ENCODE peak calls at places on chromosomes 11 and 22, in eight cellular contexts. One of them, this sample, is unnamed. For H3K4me1, the result is how much of the 10 kb centered on the place peaks cover.

GRCh38 chr11:122604626-122605025 is 50.9 kb upstream of the UBASH3B start:
- DNase-seq in adrenal gland: no peak
- DNase-seq in right lobe of liver: no peak
- DNase-seq in GM12878: no peak
- DNase-seq in A549: no peak
- DNase-seq in kidney: no peak
- DNase-seq in lung: no peak
- DNase-seq in mammary epithelial cell: no peak
- DNase-seq in this sample: no peak

GRCh38 chr11:69700278-69701140 is 3.3 kb downstream of the FGF19 start:
- DNase-seq in mammary epithelial cell: no peak
- DNase-seq in adrenal gland: peak
- DNase-seq in kidney: peak
- DNase-seq in lung: peak
- DNase-seq in right lobe of liver: peak
- DNase-seq in GM12878: no peak
- DNase-seq in A549: peak
- DNase-seq in this sample: no peak

GRCh38 chr11:58629857-58630256 is 7.4 kb downstream of the CNTF start:
- DNase-seq in GM12878: no peak
- DNase-seq in right lobe of liver: no peak
- DNase-seq in A549: peak
- DNase-seq in adrenal gland: peak
- DNase-seq in mammary epithelial cell: peak
- DNase-seq in kidney: no peak
- DNase-seq in lung: no peak
- DNase-seq in this sample: no peak

GRCh38 chr11:61429346-61429690 is 457 bp downstream of the CPSF7 start:
- DNase-seq in lung: no peak
- DNase-seq in right lobe of liver: peak
- DNase-seq in adrenal gland: peak
- DNase-seq in A549: peak
- DNase-seq in mammary epithelial cell: peak
- DNase-seq in kidney: no peak
- DNase-seq in GM12878: no peak
- DNase-seq in this sample: no peak

GRCh38 chr22:42820075-42820763 is 36.9 kb downstream of the ARFGAP3 start:
- DNase-seq in lung: no peak
- DNase-seq in kidney: no peak
- DNase-seq in A549: no peak
- DNase-seq in right lobe of liver: no peak
- DNase-seq in mammary epithelial cell: peak
- DNase-seq in adrenal gland: peak
- DNase-seq in GM12878: no peak
- DNase-seq in this sample: no peak

GRCh38 chr22:40421082-40421350 is 50.6 kb downstream of the SGSM3 start:
- DNase-seq in A549: no peak
- DNase-seq in kidney: no peak
- DNase-seq in right lobe of liver: no peak
- DNase-seq in lung: no peak
- DNase-seq in GM12878: no peak
- DNase-seq in mammary epithelial cell: no peak
- DNase-seq in adrenal gland: no peak
- DNase-seq in this sample: no peak

GRCh38 chr11:16191852-16192240 is 164.5 kb downstream of the SOX6 start:
- DNase-seq in A549: no peak
- DNase-seq in right lobe of liver: no peak
- DNase-seq in mammary epithelial cell: no peak
- DNase-seq in adrenal gland: no peak
- DNase-seq in GM12878: no peak
- DNase-seq in kidney: no peak
- DNase-seq in lung: no peak
- DNase-seq in this sample: no peak

GRCh38 chr11:31803813-31804438 is 7.2 kb downstream of the PAX6 start:
- DNase-seq in A549: no peak
- DNase-seq in kidney: no peak
- DNase-seq in mammary epithelial cell: no peak
- DNase-seq in adrenal gland: no peak
- DNase-seq in right lobe of liver: no peak
- DNase-seq in GM12878: no peak
- DNase-seq in lung: no peak
- DNase-seq in this sample: no peak

GRCh38 chr11:61747389-61748285 is 4.8 kb upstream of the MYRF start:
- DNase-seq in lung: peak
- DNase-seq in right lobe of liver: peak
- DNase-seq in adrenal gland: peak
- DNase-seq in A549: peak
- DNase-seq in GM12878: no peak
- DNase-seq in mammary epithelial cell: peak
- DNase-seq in kidney: peak
- DNase-seq in this sample: peak

GRCh38 chr11:33257160-33257896 is at the start of gene HIPK3:
- DNase-seq in right lobe of liver: peak
- DNase-seq in adrenal gland: peak
- DNase-seq in mammary epithelial cell: peak
- DNase-seq in GM12878: no peak
- DNase-seq in A549: peak
- DNase-seq in kidney: peak
- DNase-seq in lung: peak
- DNase-seq in this sample: peak

GRCh38 chr11:36033936-36034335 is 90.1 kb downstream of the LDLRAD3 start:
- DNase-seq in right lobe of liver: no peak
- DNase-seq in kidney: no peak
- DNase-seq in A549: no peak
- DNase-seq in mammary epithelial cell: no peak
- DNase-seq in lung: no peak
- DNase-seq in GM12878: no peak
- DNase-seq in adrenal gland: no peak
- DNase-seq in this sample: no peak

GRCh38 chr11:120750647-120751419 is 239.3 kb downstream of the GRIK4 start:
- DNase-seq in GM12878: no peak
- DNase-seq in mammary epithelial cell: no peak
- DNase-seq in right lobe of liver: no peak
- DNase-seq in lung: no peak
- DNase-seq in kidney: no peak
- DNase-seq in adrenal gland: no peak
- DNase-seq in A549: no peak
- DNase-seq in this sample: no peak

GRCh38 chr11:71102251-71102995 is 150.0 kb downstream of the SHANK2 start:
- DNase-seq in right lobe of liver: no peak
- DNase-seq in adrenal gland: no peak
- DNase-seq in GM12878: no peak
- DNase-seq in A549: no peak
- DNase-seq in mammary epithelial cell: no peak
- DNase-seq in lung: no peak
- DNase-seq in kidney: no peak
- DNase-seq in this sample: no peak

GRCh38 chr11:6319001-6319878 is 1.1 kb downstream of the CAVIN3 start:
- DNase-seq in mammary epithelial cell: peak
- DNase-seq in A549: peak
- DNase-seq in adrenal gland: peak
- DNase-seq in kidney: peak
- DNase-seq in GM12878: no peak
- DNase-seq in right lobe of liver: peak
- DNase-seq in lung: peak
- DNase-seq in this sample: no peak

GRCh38 chr11:86161373-86162255 is 82.9 kb upstream of the EED start:
- DNase-seq in right lobe of liver: no peak
- DNase-seq in adrenal gland: no peak
- DNase-seq in lung: no peak
- DNase-seq in mammary epithelial cell: no peak
- DNase-seq in A549: no peak
- DNase-seq in GM12878: no peak
- DNase-seq in kidney: no peak
- DNase-seq in this sample: no peak

GRCh38 chr11:65111159-65111536 is 524 bp upstream of the TM7SF2 start:
- DNase-seq in right lobe of liver: no peak
- DNase-seq in GM12878: no peak
- DNase-seq in adrenal gland: no peak
- DNase-seq in mammary epithelial cell: no peak
- DNase-seq in kidney: no peak
- DNase-seq in A549: no peak
- DNase-seq in lung: no peak
- DNase-seq in this sample: no peak

GRCh38 chr22:23767303-23767672 is 484 bp downstream of the CHCHD10 start:
- DNase-seq in right lobe of liver: no peak
- DNase-seq in adrenal gland: no peak
- DNase-seq in mammary epithelial cell: no peak
- DNase-seq in GM12878: no peak
- DNase-seq in A549: no peak
- DNase-seq in kidney: no peak
- DNase-seq in lung: no peak
- DNase-seq in this sample: no peak

GRCh38 chr22:23760056-23760455 is 2.7 kb upstream of the C22orf15 start:
- DNase-seq in right lobe of liver: no peak
- DNase-seq in mammary epithelial cell: no peak
- DNase-seq in adrenal gland: no peak
- DNase-seq in kidney: no peak
- DNase-seq in A549: no peak
- DNase-seq in GM12878: no peak
- DNase-seq in lung: no peak
- DNase-seq in this sample: no peak

GRCh38 chr22:23762866-23763578 is at the start of gene C22orf15:
- DNase-seq in kidney: no peak
- DNase-seq in A549: no peak
- DNase-seq in adrenal gland: no peak
- DNase-seq in mammary epithelial cell: no peak
- DNase-seq in lung: no peak
- DNase-seq in right lobe of liver: no peak
- DNase-seq in GM12878: no peak
- DNase-seq in this sample: no peak

GRCh38 chr22:23764931-23765881 is 2.4 kb downstream of the C22orf15 start:
- DNase-seq in right lobe of liver: no peak
- DNase-seq in kidney: no peak
- DNase-seq in adrenal gland: no peak
- DNase-seq in mammary epithelial cell: no peak
- DNase-seq in GM12878: no peak
- DNase-seq in lung: no peak
- DNase-seq in A549: no peak
- DNase-seq in this sample: no peak

GRCh38 chr22:23763579-23764331 is 965 bp downstream of the C22orf15 start:
- DNase-seq in right lobe of liver: no peak
- DNase-seq in GM12878: no peak
- DNase-seq in lung: no peak
- DNase-seq in mammary epithelial cell: no peak
- DNase-seq in A549: no peak
- DNase-seq in adrenal gland: no peak
- DNase-seq in kidney: no peak
- DNase-seq in this sample: no peak
- H3K4me3 ChIP-seq in right lobe of liver: no peak
- H3K4me3 ChIP-seq in GM12878: peak
- H3K4me3 ChIP-seq in lung: no peak
- H3K4me3 ChIP-seq in mammary epithelial cell: no peak
- H3K4me3 ChIP-seq in A549: no peak
- H3K4me3 ChIP-seq in adrenal gland: no peak
- H3K4me3 ChIP-seq in kidney: no peak
- H3K4me3 ChIP-seq in this sample: no peak

DNA sequence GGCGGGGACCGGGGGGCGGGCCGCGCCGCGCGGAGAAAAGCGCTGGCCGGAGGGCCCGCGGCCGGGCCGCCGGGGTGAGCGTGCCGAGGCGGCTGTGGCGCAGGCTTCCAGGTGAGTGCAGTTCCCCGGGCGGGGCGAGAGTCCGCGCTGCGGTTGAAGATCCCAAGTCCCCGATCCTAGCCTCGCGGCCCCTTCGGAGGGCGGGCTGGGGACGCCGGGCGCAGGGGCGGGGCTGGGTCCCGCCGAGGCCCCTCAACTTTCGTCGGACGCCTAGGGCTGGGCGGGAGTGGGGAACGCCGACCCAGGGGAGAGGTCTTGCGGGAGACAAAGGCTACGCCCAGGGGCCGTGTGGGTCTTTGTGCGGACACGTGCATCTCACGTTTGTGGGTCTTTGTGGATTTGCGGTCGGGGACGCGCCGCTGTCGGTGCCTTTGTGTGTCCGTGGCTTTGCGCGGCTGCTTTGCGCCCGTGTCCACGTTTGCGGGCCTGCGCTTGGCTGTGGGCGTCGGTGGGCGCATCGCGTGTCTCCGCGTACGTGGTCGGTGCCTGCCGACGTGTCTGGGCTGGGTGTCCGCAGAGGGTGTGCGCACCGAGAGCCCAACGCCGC is at the start of gene TSKU:
- DNase-seq in right lobe of liver: no peak
- DNase-seq in A549: peak
- DNase-seq in lung: no peak
- DNase-seq in adrenal gland: no peak
- DNase-seq in GM12878: no peak
- DNase-seq in mammary epithelial cell: peak
- DNase-seq in kidney: no peak
- DNase-seq in this sample: no peak
- H3K4me1 ChIP-seq in right lobe of liver: under half
- H3K4me1 ChIP-seq in A549: under half
- H3K4me1 ChIP-seq in lung: under half
- H3K4me1 ChIP-seq in adrenal gland: under half
- H3K4me1 ChIP-seq in GM12878: under half
- H3K4me1 ChIP-seq in mammary epithelial cell: under half
- H3K4me1 ChIP-seq in kidney: under half
- H3K4me1 ChIP-seq in this sample: under half

GRCh38 chr22:38080847-38081635 is 2.9 kb downstream of the SLC16A8 start:
- DNase-seq in lung: no peak
- DNase-seq in mammary epithelial cell: no peak
- DNase-seq in A549: no peak
- DNase-seq in kidney: peak
- DNase-seq in right lobe of liver: peak
- DNase-seq in adrenal gland: no peak
- DNase-seq in GM12878: no peak
- DNase-seq in this sample: no peak
- TF ChIP-seq CTCF in lung: no peak
- TF ChIP-seq CTCF in mammary epithelial cell: no peak
- TF ChIP-seq CTCF in A549: no peak
- TF ChIP-seq CTCF in kidney: no peak
- TF ChIP-seq CTCF in right lobe of liver: no peak
- TF ChIP-seq CTCF in adrenal gland: no peak
- TF ChIP-seq CTCF in GM12878: no peak
- TF ChIP-seq CTCF in this sample: no peak

GRCh38 chr22:21867528-21868266 is at the start of gene MAPK1:
- DNase-seq in lung: peak
- DNase-seq in GM12878: peak
- DNase-seq in kidney: peak
- DNase-seq in A549: peak
- DNase-seq in adrenal gland: peak
- DNase-seq in right lobe of liver: peak
- DNase-seq in mammary epithelial cell: peak
- DNase-seq in this sample: peak

GRCh38 chr22:21865041-21865440 is 2.4 kb downstream of the MAPK1 start:
- DNase-seq in A549: no peak
- DNase-seq in right lobe of liver: no peak
- DNase-seq in lung: peak
- DNase-seq in mammary epithelial cell: peak
- DNase-seq in kidney: no peak
- DNase-seq in adrenal gland: peak
- DNase-seq in GM12878: no peak
- DNase-seq in this sample: peak

GRCh38 chr22:21862386-21863242 is 4.8 kb downstream of the MAPK1 start:
- DNase-seq in mammary epithelial cell: no peak
- DNase-seq in GM12878: no peak
- DNase-seq in lung: no peak
- DNase-seq in adrenal gland: no peak
- DNase-seq in A549: no peak
- DNase-seq in kidney: no peak
- DNase-seq in right lobe of liver: no peak
- DNase-seq in this sample: no peak

GRCh38 chr22:21868651-21869050 is 1.2 kb upstream of the MAPK1 start:
- DNase-seq in mammary epithelial cell: no peak
- DNase-seq in GM12878: no peak
- DNase-seq in kidney: no peak
- DNase-seq in A549: no peak
- DNase-seq in lung: no peak
- DNase-seq in adrenal gland: no peak
- DNase-seq in right lobe of liver: no peak
- DNase-seq in this sample: no peak

GRCh38 chr22:21866821-21867527 is 471 bp downstream of the MAPK1 start:
- DNase-seq in GM12878: no peak
- DNase-seq in lung: no peak
- DNase-seq in mammary epithelial cell: no peak
- DNase-seq in kidney: peak
- DNase-seq in right lobe of liver: peak
- DNase-seq in A549: peak
- DNase-seq in adrenal gland: peak
- DNase-seq in this sample: no peak
- H3K4me3 ChIP-seq in GM12878: peak
- H3K4me3 ChIP-seq in lung: peak
- H3K4me3 ChIP-seq in mammary epithelial cell: peak
- H3K4me3 ChIP-seq in kidney: peak
- H3K4me3 ChIP-seq in right lobe of liver: peak
- H3K4me3 ChIP-seq in A549: peak
- H3K4me3 ChIP-seq in adrenal gland: no peak
- H3K4me3 ChIP-seq in this sample: peak